ENCODE peak calls at places on chromosomes 13 and 19, in ten cellular contexts. D is SK-MEL-5; B is activated CD4-positive, alpha-beta T cell treated with anti-CD3 and anti-CD28 coated beads for 24 hours; V is CD4-positive, alpha-beta T cell; M is NCI-H1105 treated with DMSO at 0.1 percent for 48 hours; R is thoracic aorta; A is fibroblast of mammary gland; O is COR-L47; P is neural progenitor cell; Y is head of caudate nucleus. Q is an unnamed sample.

GRCh38 chr19:53553865-53554791 is 16.2 kb downstream of the ZNF331 start:
- DNase-seq in D (peak), B (peak), V (peak), M (no peak), R (peak), A (peak), O (peak), P (no peak), Y (peak), Q (peak)

GRCh38 chr19:54462713-54463530 is 656 bp downstream of the LENG9 start:
- DNase-seq in D (peak), B (peak), V (peak), M (no peak), R (no peak), A (peak), O (no peak), P (peak), Y (peak), Q (peak)

GRCh38 chr19:28609091-28609755 is 603.7 kb downstream of the UQCRFS1 start:
- DNase-seq in D (no peak), B (no peak), V (no peak), M (no peak), R (no peak), A (no peak), O (no peak), P (no peak), Y (no peak), Q (no peak)

GRCh38 chr13:30529085-30529815 is 63.5 kb upstream of the HMGB1 start:
- DNase-seq in D (peak), B (no peak), V (no peak), M (no peak), R (no peak), A (peak), O (no peak), P (no peak), Y (no peak), Q (no peak)

GRCh38 chr19:18469245-18470107 is 31.5 kb upstream of the ISYNA1 start:
- DNase-seq in D (peak), B (peak), V (peak), M (peak), R (no peak), A (peak), O (no peak), P (peak), Y (no peak), Q (peak)

GRCh38 chr19:47729468-47729798 is 15.9 kb upstream of the NOP53 start:
- DNase-seq in D (no peak), B (no peak), V (no peak), M (no peak), R (peak), A (peak), O (no peak), P (peak), Y (no peak), Q (peak)

GRCh38 chr19:1856698-1857603 is 6.4 kb downstream of the KLF16 start:
- DNase-seq in D (no peak), B (no peak), V (peak), M (no peak), R (peak), A (peak), O (no peak), P (peak), Y (no peak), Q (peak)

GRCh38 chr13:41631296-41631965 is 174.1 kb downstream of the RGCC start:
- DNase-seq in D (no peak), B (no peak), V (no peak), M (no peak), R (no peak), A (peak), O (no peak), P (no peak), Y (no peak), Q (peak)

GRCh38 chr19:51702754-51703654 is 9.9 kb downstream of the SPACA6 start:
- DNase-seq in D (no peak), B (no peak), V (no peak), M (no peak), R (no peak), A (no peak), O (no peak), P (peak), Y (no peak), Q (no peak)

GRCh38 chr19:15195381-15195964 is 5.3 kb downstream of the NOTCH3 start:
- DNase-seq in D (peak), B (no peak), V (peak), M (peak), R (peak), A (peak), O (no peak), P (peak), Y (no peak), Q (peak)

GRCh38 chr13:99863789-99864626 is 107.6 kb downstream of the ZIC5 start:
- DNase-seq in D (no peak), B (no peak), V (no peak), M (no peak), R (no peak), A (no peak), O (no peak), P (no peak), Y (no peak), Q (no peak)

GRCh38 chr13:55664178-55664577 is 1476.5 kb upstream of the PRR20A start:
- DNase-seq in D (no peak), B (no peak), V (no peak), M (no peak), R (no peak), A (no peak), O (no peak), P (no peak), Y (no peak), Q (no peak)

GRCh38 chr19:53594811-53595509 is 36.8 kb upstream of the DPRX start:
- DNase-seq in D (no peak), B (no peak), V (no peak), M (no peak), R (no peak), A (no peak), O (no peak), P (peak), Y (no peak), Q (no peak)

GRCh38 chr19:18450934-18451836 is 13.3 kb upstream of the ISYNA1 start:
- DNase-seq in D (peak), B (peak), V (peak), M (peak), R (no peak), A (peak), O (peak), P (peak), Y (peak), Q (peak)

GRCh38 chr19:14300281-14300680 is 81.0 kb upstream of the ADGRE5 start:
- DNase-seq in D (peak), B (no peak), V (no peak), M (no peak), R (no peak), A (no peak), O (peak), P (no peak), Y (no peak), Q (no peak)

Q was measured in HCEC 1CT.